ENCODE peak calls at places on chromosomes 1 and 21, in eight cellular contexts. One of them, this sample, is unnamed.

GRCh38 chr1:226643701-226644540 is 95.2 kb downstream of the ITPKB start:
- DNase-seq in activated naive CD4-positive, alpha-beta T cell treated with anti-CD3 and anti-CD28 coated beads, Interleukin-2, amount 50 U/mL, for 16 hours: peak
- DNase-seq in HS-5: no peak
- DNase-seq in amygdala: no peak
- DNase-seq in psoas muscle: peak
- DNase-seq in activated effector memory CD4-positive, alpha-beta T cell treated with anti-CD3 and anti-CD28 coated beads, Interleukin-2, amount 50 U/mL, for 16 hours: peak
- DNase-seq in H7: no peak
- DNase-seq in mesothelial cell of epicardium: no peak
- DNase-seq in this sample: no peak

GRCh38 chr1:51324271-51325010 is 5.9 kb downstream of the TTC39A start:
- DNase-seq in activated naive CD4-positive, alpha-beta T cell treated with anti-CD3 and anti-CD28 coated beads, Interleukin-2, amount 50 U/mL, for 16 hours: no peak
- DNase-seq in HS-5: no peak
- DNase-seq in amygdala: no peak
- DNase-seq in psoas muscle: no peak
- DNase-seq in activated effector memory CD4-positive, alpha-beta T cell treated with anti-CD3 and anti-CD28 coated beads, Interleukin-2, amount 50 U/mL, for 16 hours: no peak
- DNase-seq in H7: no peak
- DNase-seq in mesothelial cell of epicardium: no peak
- DNase-seq in this sample: no peak

GRCh38 chr1:159960721-159961381 is 6.8 kb upstream of the SLAMF9 start:
- DNase-seq in activated naive CD4-positive, alpha-beta T cell treated with anti-CD3 and anti-CD28 coated beads, Interleukin-2, amount 50 U/mL, for 16 hours: no peak
- DNase-seq in HS-5: peak
- DNase-seq in amygdala: no peak
- DNase-seq in psoas muscle: peak
- DNase-seq in activated effector memory CD4-positive, alpha-beta T cell treated with anti-CD3 and anti-CD28 coated beads, Interleukin-2, amount 50 U/mL, for 16 hours: no peak
- DNase-seq in H7: no peak
- DNase-seq in mesothelial cell of epicardium: no peak
- DNase-seq in this sample: no peak

GRCh38 chr1:20578062-20578461 is 10.8 kb upstream of the CDA start:
- DNase-seq in activated naive CD4-positive, alpha-beta T cell treated with anti-CD3 and anti-CD28 coated beads, Interleukin-2, amount 50 U/mL, for 16 hours: no peak
- DNase-seq in HS-5: no peak
- DNase-seq in amygdala: no peak
- DNase-seq in psoas muscle: no peak
- DNase-seq in activated effector memory CD4-positive, alpha-beta T cell treated with anti-CD3 and anti-CD28 coated beads, Interleukin-2, amount 50 U/mL, for 16 hours: no peak
- DNase-seq in H7: no peak
- DNase-seq in mesothelial cell of epicardium: no peak
- DNase-seq in this sample: no peak

GRCh38 chr1:97603218-97603617 is 317.6 kb downstream of the DPYD start:
- DNase-seq in activated naive CD4-positive, alpha-beta T cell treated with anti-CD3 and anti-CD28 coated beads, Interleukin-2, amount 50 U/mL, for 16 hours: no peak
- DNase-seq in HS-5: no peak
- DNase-seq in amygdala: no peak
- DNase-seq in psoas muscle: no peak
- DNase-seq in activated effector memory CD4-positive, alpha-beta T cell treated with anti-CD3 and anti-CD28 coated beads, Interleukin-2, amount 50 U/mL, for 16 hours: no peak
- DNase-seq in H7: no peak
- DNase-seq in mesothelial cell of epicardium: no peak
- DNase-seq in this sample: no peak

GRCh38 chr21:44606495-44606894 is 5.4 kb upstream of the KRTAP10-8 start:
- DNase-seq in activated naive CD4-positive, alpha-beta T cell treated with anti-CD3 and anti-CD28 coated beads, Interleukin-2, amount 50 U/mL, for 16 hours: no peak
- DNase-seq in HS-5: no peak
- DNase-seq in amygdala: no peak
- DNase-seq in psoas muscle: no peak
- DNase-seq in activated effector memory CD4-positive, alpha-beta T cell treated with anti-CD3 and anti-CD28 coated beads, Interleukin-2, amount 50 U/mL, for 16 hours: no peak
- DNase-seq in H7: no peak
- DNase-seq in mesothelial cell of epicardium: no peak
- DNase-seq in this sample: no peak

GRCh38 chr21:20443558-20444155 is 554.6 kb upstream of the NCAM2 start:
- DNase-seq in activated naive CD4-positive, alpha-beta T cell treated with anti-CD3 and anti-CD28 coated beads, Interleukin-2, amount 50 U/mL, for 16 hours: no peak
- DNase-seq in HS-5: no peak
- DNase-seq in amygdala: no peak
- DNase-seq in psoas muscle: no peak
- DNase-seq in activated effector memory CD4-positive, alpha-beta T cell treated with anti-CD3 and anti-CD28 coated beads, Interleukin-2, amount 50 U/mL, for 16 hours: no peak
- DNase-seq in H7: peak
- DNase-seq in mesothelial cell of epicardium: no peak
- DNase-seq in this sample: peak

GRCh38 chr1:109466100-109466439 is 276 bp upstream of the SYPL2 start:
- DNase-seq in activated naive CD4-positive, alpha-beta T cell treated with anti-CD3 and anti-CD28 coated beads, Interleukin-2, amount 50 U/mL, for 16 hours: no peak
- DNase-seq in HS-5: no peak
- DNase-seq in amygdala: no peak
- DNase-seq in psoas muscle: no peak
- DNase-seq in activated effector memory CD4-positive, alpha-beta T cell treated with anti-CD3 and anti-CD28 coated beads, Interleukin-2, amount 50 U/mL, for 16 hours: no peak
- DNase-seq in H7: no peak
- DNase-seq in mesothelial cell of epicardium: no peak
- DNase-seq in this sample: no peak

GRCh38 chr1:60949154-60949825 is 133.1 kb upstream of the NFIA start:
- DNase-seq in activated naive CD4-positive, alpha-beta T cell treated with anti-CD3 and anti-CD28 coated beads, Interleukin-2, amount 50 U/mL, for 16 hours: no peak
- DNase-seq in HS-5: no peak
- DNase-seq in amygdala: no peak
- DNase-seq in psoas muscle: no peak
- DNase-seq in activated effector memory CD4-positive, alpha-beta T cell treated with anti-CD3 and anti-CD28 coated beads, Interleukin-2, amount 50 U/mL, for 16 hours: no peak
- DNase-seq in H7: no peak
- DNase-seq in mesothelial cell of epicardium: no peak
- DNase-seq in this sample: no peak